ENCODE peak calls at places on chromosomes 1 and 21, in nine cellular contexts. Q is neural progenitor cell, N is HCT116, D is hepatocyte, G is GM23338, C is OCI-LY7, Y is PC-3, T is SK-N-SH, R is GM23248. K is an unnamed sample.

GRCh38 chr1:67834246-67834877 is 1.1 kb upstream of the GNG12 start:
- DNase-seq in Q (no peak), N (no peak), D (no peak), G (no peak), C (no peak), Y (no peak), T (no peak), R (no peak), K (no peak)

GRCh38 chr1:54365020-54365797 is 41.0 kb downstream of the SSBP3 start:
- DNase-seq in Q (no peak), N (no peak), D (no peak), G (no peak), C (no peak), Y (no peak), T (no peak), R (no peak), K (no peak)

GRCh38 chr21:32335601-32336575 is 37.2 kb downstream of the MRAP start:
- DNase-seq in Q (no peak), N (no peak), D (no peak), G (no peak), C (no peak), Y (no peak), T (no peak), R (peak), K (no peak)

GRCh38 chr1:195466639-195467038 is 1141.6 kb downstream of the KCNT2 start:
- DNase-seq in Q (no peak), N (no peak), D (no peak), G (no peak), C (no peak), Y (no peak), T (no peak), R (no peak), K (no peak)

GRCh38 chr1:159831696-159832225 is 5.1 kb downstream of the SLAMF8 start:
- DNase-seq in Q (peak), N (no peak), D (no peak), G (no peak), C (no peak), Y (no peak), T (no peak), R (no peak), K (no peak)

GRCh38 chr1:230277201-230277771 is 148.8 kb downstream of the PGBD5 start:
- DNase-seq in Q (peak), N (no peak), D (no peak), G (peak), C (peak), Y (no peak), T (no peak), R (no peak), K (no peak)

GRCh38 chr1:13756557-13757315 is 56.7 kb downstream of the PRDM2 start:
- DNase-seq in Q (no peak), N (no peak), D (no peak), G (no peak), C (no peak), Y (no peak), T (no peak), R (no peak), K (no peak)

GRCh38 chr1:168391759-168392681 is 111.3 kb downstream of the TBX19 start:
- DNase-seq in Q (no peak), N (no peak), D (no peak), G (no peak), C (no peak), Y (peak), T (no peak), R (no peak), K (no peak)

GRCh38 chr1:183470961-183471747 is 1.1 kb upstream of the SMG7 start:
- DNase-seq in Q (peak), N (peak), D (peak), G (peak), C (peak), Y (peak), T (peak), R (peak), K (peak)

GRCh38 chr1:246292571-246292970 is 214.5 kb downstream of the SMYD3 start:
- DNase-seq in Q (no peak), N (no peak), D (no peak), G (no peak), C (no peak), Y (peak), T (no peak), R (no peak), K (no peak)

GRCh38 chr1:156157506-156157905 is 4.1 kb downstream of the SEMA4A start:
- DNase-seq in Q (no peak), N (no peak), D (no peak), G (no peak), C (peak), Y (no peak), T (no peak), R (no peak), K (peak)

GRCh38 chr1:181469829-181470228 is 13.5 kb upstream of the CACNA1E start:
- DNase-seq in Q (no peak), N (no peak), D (peak), G (no peak), C (no peak), Y (peak), T (no peak), R (peak), K (no peak)
- TF ChIP-seq EZH2phosphoT487 in Q (no peak), N (no peak), D (no peak), G (no peak), C (no peak), Y (no peak), T (no peak), R (no peak), K (no peak)

GRCh38 chr1:202362212-202362611 is 13.7 kb downstream of the PPP1R12B start:
- DNase-seq in Q (no peak), N (no peak), D (no peak), G (peak), C (no peak), Y (no peak), T (no peak), R (no peak), K (no peak)

GRCh38 chr1:202361701-202362100 is 13.2 kb downstream of the PPP1R12B start:
- DNase-seq in Q (no peak), N (no peak), D (no peak), G (peak), C (no peak), Y (no peak), T (no peak), R (no peak), K (no peak)

GRCh38 chr1:202361224-202361623 is 12.7 kb downstream of the PPP1R12B start:
- DNase-seq in Q (no peak), N (no peak), D (no peak), G (no peak), C (no peak), Y (no peak), T (no peak), R (no peak), K (no peak)

GRCh38 chr1:202367200-202367742 is 18.8 kb downstream of the PPP1R12B start:
- DNase-seq in Q (no peak), N (no peak), D (no peak), G (no peak), C (no peak), Y (no peak), T (peak), R (peak), K (no peak)

GRCh38 chr1:202365092-202365815 is 16.8 kb downstream of the PPP1R12B start:
- DNase-seq in Q (no peak), N (no peak), D (no peak), G (peak), C (no peak), Y (no peak), T (no peak), R (peak), K (no peak)
- TF ChIP-seq EZH2phosphoT487 in Q (no peak), N (no peak), D (no peak), G (no peak), C (no peak), Y (no peak), T (no peak), R (no peak), K (no peak)

DNA sequence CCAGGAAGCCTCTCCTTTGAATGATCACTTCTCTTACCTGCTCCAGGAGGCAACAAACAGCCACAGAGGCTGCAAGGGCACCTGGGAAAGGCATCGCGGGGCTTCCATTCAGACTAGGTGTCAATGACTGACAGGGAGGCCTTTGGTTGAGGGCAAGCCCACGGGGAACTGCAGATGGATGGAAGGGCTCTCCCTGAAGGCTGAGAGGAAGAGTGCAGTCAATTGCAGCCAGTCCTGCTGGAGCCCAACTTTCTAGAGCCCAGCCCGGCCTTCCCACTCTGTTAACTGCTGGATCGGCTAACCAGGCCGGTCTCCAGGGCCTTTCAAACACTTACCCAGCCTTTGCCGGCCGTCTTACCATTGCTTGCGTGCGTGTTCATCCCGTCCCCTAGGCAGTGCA is 89.3 kb downstream of the LACTBL1 start:
- DNase-seq in Q (no peak), N (no peak), D (no peak), G (no peak), C (no peak), Y (no peak), T (no peak), R (no peak), K (no peak)
- TF ChIP-seq EZH2phosphoT487 in Q (no peak), N (no peak), D (no peak), G (no peak), C (no peak), Y (no peak), T (no peak), R (no peak), K (no peak)

GRCh38 chr1:233489436-233489835 is 124.5 kb upstream of the KCNK1 start:
- DNase-seq in Q (no peak), N (no peak), D (no peak), G (no peak), C (no peak), Y (no peak), T (no peak), R (no peak), K (no peak)
- TF ChIP-seq EZH2phosphoT487 in Q (no peak), N (no peak), D (no peak), G (no peak), C (no peak), Y (no peak), T (no peak), R (no peak), K (no peak)

DNA sequence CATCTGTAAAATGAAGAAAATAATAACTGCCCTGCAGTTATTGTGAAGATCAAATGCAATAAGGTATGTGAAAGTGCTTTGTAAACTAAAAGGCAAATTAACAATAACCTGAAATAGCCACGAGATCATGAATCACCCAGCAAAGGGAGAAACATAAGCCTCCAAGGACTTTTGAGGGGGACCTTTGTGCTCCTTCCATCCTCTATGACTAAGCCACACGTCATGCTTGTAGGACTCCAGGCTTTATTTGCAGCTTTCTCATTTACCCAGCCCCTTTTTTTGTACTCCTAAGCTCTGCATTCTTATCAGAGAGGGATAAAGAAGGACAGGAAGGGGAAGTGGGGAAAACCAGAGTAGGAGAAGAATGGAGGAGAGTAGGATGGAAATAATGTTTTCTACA is 115.1 kb downstream of the PROX1 start:
- DNase-seq in Q (peak), N (peak), D (peak), G (no peak), C (no peak), Y (peak), T (no peak), R (peak), K (no peak)
- TF ChIP-seq EZH2phosphoT487 in Q (no peak), N (no peak), D (no peak), G (no peak), C (no peak), Y (no peak), T (no peak), R (no peak), K (no peak)

DNA sequence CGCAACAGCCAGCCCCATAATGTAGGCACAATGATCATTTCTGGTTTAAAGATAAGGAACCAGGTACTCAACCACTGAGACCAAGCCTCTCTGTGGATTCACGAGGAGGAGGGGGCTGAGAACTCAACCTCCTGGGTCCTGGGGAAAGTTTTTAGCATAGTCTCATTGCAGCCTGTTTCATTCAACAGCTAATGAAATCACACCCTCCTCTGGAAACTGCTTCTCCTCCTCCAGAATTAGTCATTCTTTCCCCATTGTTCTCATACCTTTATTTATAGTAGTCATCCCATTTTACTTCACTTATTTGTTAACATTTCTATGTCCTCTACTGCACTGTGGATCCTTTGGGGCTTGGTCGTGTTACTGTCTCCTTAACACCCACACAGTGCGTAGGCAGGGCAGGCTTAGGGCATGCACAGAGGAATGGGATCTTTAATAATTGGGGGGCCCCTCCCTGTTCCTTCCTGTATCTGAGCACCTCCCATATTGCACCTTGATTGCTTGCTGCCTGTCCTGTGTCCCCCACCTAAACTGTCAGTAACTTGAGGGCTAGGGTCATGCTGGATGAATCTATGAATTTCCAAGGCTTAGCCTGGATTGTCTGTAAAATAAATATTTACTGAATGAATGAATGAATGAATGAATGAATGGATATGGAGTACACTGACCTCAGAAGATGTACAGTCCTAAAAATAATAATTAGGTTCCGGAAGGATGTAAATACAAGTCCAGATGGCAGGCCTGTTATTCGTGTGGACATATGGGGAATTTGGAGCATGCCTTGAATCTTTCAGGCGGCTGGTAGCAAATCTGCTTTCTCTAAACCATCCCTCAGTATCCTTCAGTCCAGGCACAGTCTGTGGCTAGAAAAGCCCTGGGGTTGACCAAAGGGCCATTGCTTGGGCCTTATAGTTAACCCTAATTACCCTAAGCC is 153.8 kb upstream of the HMGB4 start:
- DNase-seq in Q (no peak), N (no peak), D (no peak), G (no peak), C (no peak), Y (no peak), T (no peak), R (peak), K (no peak)
- TF ChIP-seq EZH2phosphoT487 in Q (no peak), N (no peak), D (no peak), G (no peak), C (no peak), Y (no peak), T (no peak), R (no peak), K (no peak)